ENCODE peak calls at places on chromosome 21, in four cellular contexts. V is GM23338, N is astrocyte of the spinal cord, A is lower leg skin. L is an unnamed sample.

GRCh38 chr21:31198575-31198974 is 145.5 kb downstream of the TIAM1 start:
- DNase-seq in V (peak; percentile 71), N (peak; percentile 79), A (no peak), L (peak; percentile 78)

GRCh38 chr21:36713746-36714145 is 14.8 kb downstream of the SIM2 start:
- DNase-seq in V (no peak), N (no peak), A (no peak), L (no peak)

GRCh38 chr21:27761623-27762022 is 794.7 kb upstream of the ADAMTS5 start:
- DNase-seq in V (no peak), N (no peak), A (no peak), L (no peak)

GRCh38 chr21:34558166-34558565 is 46.2 kb upstream of the KCNE1 start:
- DNase-seq in V (no peak), N (no peak), A (no peak), L (no peak)

GRCh38 chr21:31408306-31409088 is 64.4 kb upstream of the TIAM1 start:
- DNase-seq in V (no peak), N (no peak), A (peak; percentile 28), L (no peak)

GRCh38 chr21:22154579-22155274 is 1156.5 kb downstream of the NCAM2 start:
- DNase-seq in V (no peak), N (no peak), A (no peak), L (no peak)

GRCh38 chr21:15849161-15849560 is 119.4 kb downstream of the USP25 start:
- DNase-seq in V (no peak), N (no peak), A (no peak), L (no peak)

GRCh38 chr21:19981938-19982337 is 1016.3 kb upstream of the NCAM2 start:
- DNase-seq in V (peak; percentile 52), N (no peak), A (no peak), L (no peak)

GRCh38 chr21:45644041-45644906 is 749 bp downstream of the PCBP3 start:
- DNase-seq in V (peak; percentile 26), N (peak; percentile 19), A (no peak), L (peak; percentile 11)

GRCh38 chr21:45643021-45643980 is at the start of gene PCBP3:
- DNase-seq in V (peak; percentile 99), N (peak; percentile 97), A (peak; percentile 97), L (peak; percentile 96)

GRCh38 chr21:45640888-45641479 is 2.5 kb upstream of the PCBP3 start:
- DNase-seq in V (peak; percentile 77), N (peak; percentile 64), A (no peak), L (peak; percentile 71)

GRCh38 chr21:45641480-45642035 is 2.0 kb upstream of the PCBP3 start:
- DNase-seq in V (peak; percentile 29), N (no peak), A (no peak), L (no peak)

GRCh38 chr21:45642122-45642813 is 1.3 kb upstream of the PCBP3 start:
- DNase-seq in V (peak; percentile 45), N (no peak), A (no peak), L (no peak)
- H3K4me3 ChIP-seq in V (peak overlapping the region; percentile 58), N (peak overlapping the region; percentile 15), A (no peak overlapping the region), L (no peak overlapping the region)

DNA sequence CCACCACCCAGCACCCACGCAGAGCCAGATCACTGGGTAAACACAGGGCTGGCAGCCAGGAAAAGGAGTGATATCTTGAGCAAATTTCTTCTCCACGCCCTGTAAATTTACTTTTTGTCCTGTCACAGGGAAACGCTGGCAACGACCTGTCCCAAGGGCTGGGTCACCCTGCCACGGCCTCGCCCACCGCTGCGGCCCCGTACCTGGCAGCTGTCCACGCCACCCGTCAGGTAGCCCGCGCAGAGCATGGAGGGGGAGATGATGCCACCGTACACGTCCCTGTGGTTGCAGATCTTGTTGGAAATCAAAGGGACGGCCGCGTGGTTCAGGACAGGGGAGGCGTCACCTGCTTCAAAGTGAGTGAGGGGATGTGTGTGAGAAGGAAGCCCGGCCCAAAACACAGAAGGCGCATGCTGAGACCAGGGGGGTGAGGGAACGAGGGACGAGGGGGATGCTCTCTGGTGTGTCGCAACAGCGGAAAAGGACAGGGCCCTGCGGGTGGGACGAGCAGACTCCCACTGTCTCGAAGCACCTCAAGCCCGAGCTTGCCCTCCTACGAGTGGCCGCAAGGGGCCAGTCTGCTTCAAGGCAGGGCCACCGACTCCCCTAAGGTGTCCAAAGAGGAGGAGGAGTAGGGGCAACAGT is 10.1 kb upstream of the TFF1 start:
- DNase-seq in V (peak; percentile 41), N (no peak), A (no peak), L (no peak)
- TF ChIP-seq CTCF in V (peak; percentile 49), N (no peak), A (no peak), L (no peak)

DNA sequence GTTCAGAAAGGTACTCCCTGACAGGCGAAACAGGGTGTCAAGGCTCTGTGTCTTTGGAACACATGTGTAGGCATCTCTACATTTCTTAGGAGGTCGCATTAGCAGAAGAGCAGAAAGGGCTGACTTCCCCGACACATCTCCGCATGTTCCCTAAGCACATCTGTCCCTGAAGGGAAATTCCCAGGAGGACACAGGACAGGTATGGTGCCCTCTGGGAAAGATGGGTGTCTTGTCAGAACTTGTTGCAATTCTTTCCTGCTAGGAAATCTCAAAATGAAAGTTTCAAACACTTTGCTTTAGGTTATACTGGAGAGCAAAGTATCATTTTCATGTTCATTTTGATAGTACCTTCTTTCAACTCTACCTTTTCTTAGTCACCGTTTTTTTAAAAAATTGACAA is 2.0 kb downstream of the DSCAM start:
- DNase-seq in V (no peak), N (no peak), A (no peak), L (no peak)
- H3K4me3 ChIP-seq in V (no peak overlapping the region), N (no peak overlapping the region), A (no peak overlapping the region), L (no peak overlapping the region)

GRCh38 chr21:44910229-44911065 is 10.3 kb downstream of the ITGB2 start:
- DNase-seq in V (no peak), N (no peak), A (no peak), L (no peak)

GRCh38 chr21:44911066-44911383 is 9.7 kb downstream of the ITGB2 start:
- DNase-seq in V (no peak), N (no peak), A (no peak), L (no peak)

GRCh38 chr21:44912158-44912473 is 8.6 kb downstream of the ITGB2 start:
- DNase-seq in V (no peak), N (no peak), A (no peak), L (no peak)

GRCh38 chr21:44909719-44910118 is 11.0 kb downstream of the ITGB2 start:
- DNase-seq in V (no peak), N (no peak), A (no peak), L (no peak)

DNA sequence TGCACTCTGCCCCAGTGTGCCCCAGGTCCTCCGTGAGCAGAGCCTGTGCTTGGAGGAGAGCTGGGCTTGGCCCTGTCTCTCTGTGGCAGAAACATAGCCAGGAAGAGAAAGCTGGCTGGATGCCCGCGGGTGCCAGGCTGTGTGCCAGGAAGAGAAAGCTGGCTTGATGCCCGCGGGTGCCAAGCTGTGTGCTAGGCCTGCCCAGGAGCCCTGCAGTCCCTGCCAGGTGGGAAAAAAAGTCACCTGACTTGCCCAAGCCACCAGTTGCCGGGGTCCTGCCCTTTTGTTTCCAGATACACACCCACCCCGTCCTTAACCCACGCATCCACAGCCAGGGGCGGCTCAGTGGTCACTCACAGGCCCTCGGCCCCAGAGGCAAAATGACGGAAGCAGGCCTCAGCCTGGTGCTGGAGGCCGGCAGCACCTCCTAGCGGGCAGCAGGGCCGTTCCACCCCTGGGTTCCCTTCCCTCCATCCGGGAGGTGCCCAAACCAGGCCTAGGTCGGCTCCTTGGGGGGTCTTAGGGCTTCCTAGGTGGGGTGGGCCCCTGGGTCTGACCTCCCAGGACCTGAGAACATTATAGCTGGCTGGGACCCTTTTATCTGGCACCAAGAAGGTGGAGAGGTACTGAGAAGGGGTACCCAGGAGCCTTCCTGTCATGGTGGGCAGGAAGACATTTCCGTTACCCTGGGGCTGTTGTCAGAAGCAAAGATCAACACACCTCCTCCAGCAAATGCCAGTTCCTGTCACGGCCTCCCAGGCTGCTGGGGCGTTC is 9.1 kb downstream of the ITGB2 start:
- DNase-seq in V (no peak), N (no peak), A (peak; percentile 95), L (no peak)
- TF ChIP-seq CTCF in V (peak; percentile 59), N (peak; percentile 23), A (no peak), L (no peak)

DNA sequence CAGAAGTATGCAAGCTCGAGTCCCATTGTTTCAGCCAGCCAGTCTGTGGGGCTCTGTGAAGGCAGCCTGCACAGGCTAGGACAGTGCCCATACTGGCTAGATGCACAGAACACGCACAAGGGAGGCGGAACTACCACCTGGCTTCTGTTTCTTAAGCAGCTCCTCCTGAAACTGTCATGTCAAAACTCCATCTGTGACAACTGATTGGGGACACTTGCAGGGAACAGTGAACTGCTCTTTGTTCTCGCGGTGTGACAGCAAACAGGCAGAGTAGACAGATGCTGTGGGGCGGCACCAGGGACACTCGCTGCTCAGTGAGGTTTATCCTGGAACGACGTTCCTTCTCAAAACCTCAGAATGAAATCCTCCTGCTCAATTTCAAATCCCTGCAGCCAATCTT is 73.9 kb downstream of the ERG start:
- DNase-seq in V (no peak), N (no peak), A (no peak), L (no peak)
- H3K4me3 ChIP-seq in V (no peak overlapping the region), N (no peak overlapping the region), A (no peak overlapping the region), L (no peak overlapping the region)

GRCh38 chr21:33478182-33478581 is 1.6 kb downstream of the TMEM50B start:
- DNase-seq in V (no peak), N (no peak), A (no peak), L (no peak)

GRCh38 chr21:33479679-33480480 is at the start of gene TMEM50B:
- DNase-seq in V (peak; percentile 95), N (peak; percentile 96), A (peak; percentile 98), L (peak; percentile 96)

GRCh38 chr21:33477066-33477465 is 2.7 kb downstream of the TMEM50B start:
- DNase-seq in V (no peak), N (no peak), A (no peak), L (no peak)

GRCh38 chr21:33480481-33481103 is 818 bp upstream of the TMEM50B start:
- DNase-seq in V (no peak), N (no peak), A (no peak), L (no peak)

DNA sequence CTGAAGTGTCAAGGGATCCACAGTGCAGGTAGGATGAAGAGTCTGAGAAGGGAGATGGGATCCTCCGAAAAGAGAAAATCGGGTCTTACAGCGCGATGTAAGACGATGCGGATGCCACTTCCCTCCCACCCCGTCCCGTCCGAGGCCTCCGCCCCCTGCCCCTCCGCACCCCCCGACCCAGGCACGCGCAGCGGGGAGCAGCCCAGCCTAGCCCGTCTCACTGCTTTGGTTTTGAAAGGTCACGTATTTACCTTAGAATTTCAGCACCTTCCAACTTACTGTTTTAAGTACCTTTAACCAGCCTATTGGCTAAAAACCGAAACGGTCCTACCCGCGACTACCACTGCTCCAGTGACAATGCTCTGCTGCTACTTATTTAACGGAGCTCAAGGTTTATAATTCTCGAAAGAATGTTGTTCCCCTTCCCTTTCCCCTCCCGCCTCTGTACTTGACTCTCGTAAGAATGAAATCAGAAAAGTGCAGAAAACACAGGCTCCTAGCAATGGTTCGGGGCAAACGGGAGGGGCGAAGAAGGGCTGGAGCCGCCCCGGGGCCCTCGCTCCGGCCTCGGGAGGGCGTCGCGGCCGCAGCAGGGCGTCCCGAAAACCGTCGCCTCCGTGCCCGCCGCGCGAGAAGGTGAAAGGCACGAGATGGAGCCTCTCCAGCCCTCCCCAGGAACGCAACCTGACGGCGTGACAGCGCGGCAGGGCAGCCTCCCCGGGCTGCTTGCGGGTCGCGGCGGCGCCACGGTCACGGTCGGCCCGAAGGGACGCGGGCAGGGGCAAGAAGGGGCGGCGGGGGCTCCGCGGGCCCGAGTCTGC is 706 bp downstream of the TMEM50B start:
- DNase-seq in V (peak; percentile 71), N (peak; percentile 31), A (peak; percentile 85), L (peak; percentile 31)
- TF ChIP-seq CTCF in V (no peak), N (no peak), A (no peak), L (no peak)